ENCODE peak calls at places on chromosomes 7 and 10, in four cellular contexts. I is mammary epithelial cell, R is neural progenitor cell, U is PC-9. E is an unnamed sample.

GRCh38 chr7:142939226-142939910 is at the start of gene LLCFC1:
- DNase-seq in I (no peak), R (peak), U (peak), E (peak)

GRCh38 chr10:102409604-102410426 is 8.8 kb downstream of the PSD start:
- DNase-seq in I (no peak), R (no peak), U (no peak), E (no peak)

GRCh38 chr7:47266799-47267198 is 315.1 kb downstream of the TNS3 start:
- DNase-seq in I (no peak), R (no peak), U (no peak), E (no peak)

GRCh38 chr7:150737265-150738055 is at the start of gene GIMAP5:
- DNase-seq in I (no peak), R (no peak), U (no peak), E (no peak)

GRCh38 chr7:45092100-45092930 is 3.5 kb upstream of the NACAD start:
- DNase-seq in I (peak), R (no peak), U (peak), E (no peak)

GRCh38 chr10:90162464-90162863 is 461.1 kb downstream of the KIF20B start:
- DNase-seq in I (peak), R (no peak), U (no peak), E (no peak)

GRCh38 chr10:62554632-62555199 is 180.5 kb downstream of the ZNF365 start:
- DNase-seq in I (peak), R (peak), U (no peak), E (peak)

GRCh38 chr10:96292971-96293909 is 11.0 kb upstream of the DNTT start:
- DNase-seq in I (peak), R (peak), U (no peak), E (peak)

GRCh38 chr10:99399664-99400063 is 30.8 kb downstream of the GOT1 start:
- DNase-seq in I (no peak), R (no peak), U (no peak), E (no peak)

GRCh38 chr7:40918701-40919271 is 784.0 kb downstream of the SUGCT start:
- DNase-seq in I (peak), R (no peak), U (peak), E (no peak)

GRCh38 chr10:85602713-85603112 is 763.9 kb downstream of the GRID1 start:
- DNase-seq in I (no peak), R (no peak), U (no peak), E (no peak)

GRCh38 chr7:103140061-103140460 is 8.8 kb downstream of the NAPEPLD start:
- DNase-seq in I (no peak), R (no peak), U (no peak), E (no peak)

GRCh38 chr10:63013755-63014154 is 119.4 kb upstream of the NRBF2 start:
- DNase-seq in I (no peak), R (no peak), U (no peak), E (no peak)

GRCh38 chr7:85730016-85730415 is 543.2 kb upstream of the SEMA3D start:
- DNase-seq in I (no peak), R (no peak), U (no peak), E (no peak)

GRCh38 chr7:134946260-134946659 is 40.0 kb upstream of the AGBL3 start:
- DNase-seq in I (no peak), R (no peak), U (no peak), E (no peak)

GRCh38 chr10:112526130-112526529 is 79.1 kb downstream of the VTI1A start:
- DNase-seq in I (no peak), R (no peak), U (no peak), E (no peak)

GRCh38 chr7:141072548-141073172 is 1.2 kb upstream of the TMEM178B start:
- DNase-seq in I (peak), R (peak), U (no peak), E (no peak)

DNA sequence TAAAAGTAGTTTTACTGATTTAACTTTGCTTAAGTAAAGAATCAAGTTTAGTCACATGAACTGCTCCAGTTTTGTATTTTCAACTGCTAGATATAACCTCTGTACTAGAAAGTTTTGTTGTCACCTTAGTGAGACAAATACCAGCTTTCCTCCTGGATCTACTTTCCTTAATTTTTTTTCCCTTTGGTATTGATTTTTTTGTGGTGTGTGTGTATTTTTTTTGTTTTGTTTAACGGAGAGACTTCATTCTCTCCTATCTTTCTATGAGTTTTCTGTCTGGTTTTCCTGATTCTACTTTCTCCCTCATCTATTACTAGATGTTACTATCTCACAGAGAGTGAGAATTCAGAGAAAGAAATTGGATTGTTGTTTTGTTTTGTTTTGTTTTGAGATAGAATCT is 52.0 kb downstream of the TASOR2 start:
- DNase-seq in I (no peak), R (no peak), U (no peak), E (no peak)
- TF ChIP-seq EZH2 in I (no peak), R (no peak), U (no peak), E (no peak)

GRCh38 chr10:114100848-114101741 is 57.4 kb downstream of the ADRB1 start:
- DNase-seq in I (no peak), R (peak), U (no peak), E (no peak)
- TF ChIP-seq EZH2 in I (no peak), R (peak), U (no peak), E (no peak)

GRCh38 chr7:27139335-27140107 is 4.0 kb downstream of the HOXA5 start:
- DNase-seq in I (peak), R (peak), U (no peak), E (no peak)
- TF ChIP-seq EZH2 in I (no peak), R (peak), U (no peak), E (no peak)

GRCh38 chr7:18330563-18330962 is 165.0 kb upstream of the HDAC9 start:
- DNase-seq in I (no peak), R (no peak), U (no peak), E (no peak)
- TF ChIP-seq EZH2 in I (no peak), R (no peak), U (no peak), E (no peak)

GRCh38 chr10:25174461-25175230 is at the start of gene GPR158:
- DNase-seq in I (peak), R (peak), U (no peak), E (peak)
- TF ChIP-seq EZH2 in I (no peak), R (no peak), U (no peak), E (no peak)

GRCh38 chr7:27141591-27142561 is 1.6 kb downstream of the HOXA5 start:
- DNase-seq in I (peak), R (peak), U (no peak), E (no peak)
- TF ChIP-seq EZH2 in I (no peak), R (no peak), U (no peak), E (no peak)

GRCh38 chr10:72086466-72087391 is 1.6 kb downstream of the SPOCK2 start:
- DNase-seq in I (no peak), R (peak), U (peak), E (no peak)

GRCh38 chr10:72089618-72090017 is 1.3 kb upstream of the SPOCK2 start:
- DNase-seq in I (no peak), R (no peak), U (peak), E (no peak)

GRCh38 chr10:72088879-72089585 is 681 bp upstream of the SPOCK2 start:
- DNase-seq in I (no peak), R (peak), U (peak), E (no peak)

GRCh38 chr10:72087392-72087968 is 871 bp downstream of the SPOCK2 start:
- DNase-seq in I (no peak), R (peak), U (no peak), E (no peak)

GRCh38 chr10:72087969-72088878 is at the start of gene SPOCK2:
- DNase-seq in I (no peak), R (peak), U (peak), E (no peak)
- TF ChIP-seq EZH2 in I (peak), R (peak), U (no peak), E (no peak)

E was measured in HCT116.